ENCODE peak calls at places on chromosomes 13 and 19, in four cellular contexts. Y is esophagus muscularis mucosa, H is psoas muscle, I is pancreas. X is an unnamed sample. For H3K36me3, the result is how much of the 10 kb centered on the place peaks cover.

GRCh38 chr13:52383362-52383761 is 22.6 kb downstream of the THSD1 start:
- DNase-seq in Y (no peak), I (no peak), H (no peak), X (no peak)

GRCh38 chr19:52176574-52176973 is 5.2 kb upstream of the ZNF836 start:
- DNase-seq in I (no peak), H (no peak), Y (no peak), X (no peak)

GRCh38 chr19:45102481-45102880 is 9.5 kb downstream of the PPP1R37 start:
- DNase-seq in H (no peak), Y (no peak), I (no peak), X (no peak)

GRCh38 chr13:50449465-50449864 is 394.0 kb downstream of the DLEU7 start:
- DNase-seq in H (no peak), I (no peak), Y (no peak), X (no peak)

GRCh38 chr13:101545521-101545920 is 93.0 kb downstream of the ITGBL1 start:
- DNase-seq in I (no peak), Y (no peak), H (no peak), X (no peak)

GRCh38 chr13:24301911-24302310 is 7.5 kb upstream of the C1QTNF9 start:
- DNase-seq in I (no peak), H (no peak), Y (no peak), X (no peak)

GRCh38 chr19:47598407-47599349 is 10.3 kb upstream of the BICRA start:
- DNase-seq in I (no peak), H (peak), Y (peak), X (peak)

GRCh38 chr19:34368338-34368737 is 3.3 kb downstream of the GPI start:
- DNase-seq in I (no peak), H (no peak), Y (no peak), X (no peak)

GRCh38 chr13:42893346-42893745 is 98.7 kb downstream of the EPSTI1 start:
- DNase-seq in I (no peak), Y (no peak), H (no peak), X (no peak)

GRCh38 chr13:66774046-66774445 is 456.1 kb downstream of the PCDH9 start:
- DNase-seq in Y (no peak), H (no peak), I (no peak), X (no peak)

GRCh38 chr19:19549804-19550453 is 11.9 kb downstream of the CILP2 start:
- DNase-seq in I (no peak), H (no peak), Y (no peak), X (no peak)

GRCh38 chr13:46893820-46894533 is 2.9 kb downstream of the HTR2A start:
- DNase-seq in H (peak), Y (no peak), I (peak), X (no peak)

GRCh38 chr19:2422951-2423880 is 4.2 kb downstream of the TIMM13 start:
- DNase-seq in H (no peak), Y (no peak), I (peak), X (no peak)

GRCh38 chr19:57506163-57506562 is 6.4 kb downstream of the ZNF773 start:
- DNase-seq in I (no peak), H (no peak), Y (no peak), X (no peak)

GRCh38 chr13:79307866-79308298 is 98.2 kb downstream of the RBM26 start:
- DNase-seq in Y (no peak), I (no peak), H (no peak), X (no peak)

GRCh38 chr13:43852923-43853404 is 26.6 kb downstream of the CCDC122 start:
- DNase-seq in H (no peak), Y (no peak), I (no peak), X (no peak)

GRCh38 chr13:46664195-46664594 is 111.2 kb downstream of the LRCH1 start:
- DNase-seq in I (no peak), H (no peak), Y (no peak), X (no peak)

GRCh38 chr13:49044008-49044407 is 68.3 kb downstream of the FNDC3A start:
- DNase-seq in I (no peak), H (no peak), Y (no peak), X (no peak)

GRCh38 chr13:49046002-49046401 is 70.3 kb downstream of the FNDC3A start:
- DNase-seq in H (no peak), Y (no peak), I (no peak), X (no peak)

GRCh38 chr13:49044849-49045248 is 69.1 kb downstream of the FNDC3A start:
- DNase-seq in Y (no peak), I (no peak), H (no peak), X (no peak)

GRCh38 chr13:49042476-49042875 is 66.8 kb downstream of the FNDC3A start:
- DNase-seq in Y (no peak), H (no peak), I (no peak), X (no peak)

DNA sequence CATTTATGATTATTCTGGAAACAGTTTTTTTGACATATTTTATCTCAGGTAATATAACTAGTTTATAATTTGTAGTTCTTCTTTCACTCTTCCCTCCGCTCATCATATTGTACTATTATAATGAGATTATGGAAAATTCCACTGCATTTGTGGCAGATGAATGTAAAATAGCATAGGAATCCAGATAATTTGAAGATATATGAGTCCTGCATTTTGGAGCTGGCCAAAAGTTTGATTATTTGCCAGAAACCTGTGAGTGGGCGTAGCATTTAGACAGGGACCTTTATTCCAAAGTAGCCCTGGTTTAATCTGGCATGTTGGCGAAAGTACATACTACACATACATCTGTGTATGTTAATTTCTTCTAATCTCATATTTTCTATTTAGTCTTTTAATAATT is 65.2 kb downstream of the FNDC3A start:
- DNase-seq in Y (no peak), I (no peak), H (no peak), X (no peak)
- H3K36me3 ChIP-seq in Y (under half), I (under half), H (under half), X (under half)

GRCh38 chr19:15368798-15369593 is 10.6 kb downstream of the AKAP8 start:
- DNase-seq in H (no peak), Y (no peak), I (no peak), X (no peak)

GRCh38 chr19:15365264-15365663 is 14.3 kb downstream of the AKAP8 start:
- DNase-seq in H (no peak), I (no peak), Y (no peak), X (no peak)

GRCh38 chr19:15369594-15369891 is 10.0 kb downstream of the AKAP8 start:
- DNase-seq in H (no peak), I (no peak), Y (no peak), X (no peak)

GRCh38 chr19:15368051-15368632 is 11.4 kb downstream of the AKAP8 start:
- DNase-seq in Y (no peak), H (no peak), I (no peak), X (no peak)

GRCh38 chr19:15367439-15367838 is 12.1 kb downstream of the AKAP8 start:
- DNase-seq in Y (no peak), I (no peak), H (no peak), X (no peak)
- H3K36me3 ChIP-seq in Y (half or more), I (half or more), H (half or more), X (under half)

GRCh38 chr19:5644051-5644450 is 21.2 kb downstream of the SAFB start:
- DNase-seq in Y (no peak), H (no peak), I (no peak), X (no peak)

GRCh38 chr19:5641171-5641570 is 18.3 kb downstream of the SAFB start:
- DNase-seq in Y (no peak), I (no peak), H (no peak), X (no peak)

GRCh38 chr19:5645409-5645808 is 22.5 kb downstream of the SAFB start:
- DNase-seq in H (no peak), Y (no peak), I (no peak), X (no peak)

GRCh38 chr19:5642204-5642603 is 19.3 kb downstream of the SAFB start:
- DNase-seq in I (no peak), H (no peak), Y (no peak), X (no peak)

DNA sequence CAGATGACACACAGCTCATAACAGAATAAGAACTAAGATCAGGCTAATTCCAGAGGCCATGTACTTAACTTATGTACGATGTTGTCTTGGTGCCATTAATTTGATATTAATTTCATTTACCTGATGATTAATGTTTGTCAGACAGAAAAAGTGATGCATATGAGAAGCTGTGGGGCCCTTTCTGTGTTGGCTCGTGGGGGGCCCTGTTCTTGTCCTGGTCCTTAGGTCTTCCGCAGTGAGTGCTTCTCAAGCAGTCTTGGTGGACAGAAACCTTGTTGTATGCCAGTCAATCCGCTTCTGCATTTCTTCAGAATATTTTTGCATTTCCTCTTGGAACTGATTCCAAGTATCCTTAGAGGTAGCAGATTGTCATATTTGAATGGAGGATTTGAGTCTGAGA is 20.2 kb downstream of the SAFB start:
- DNase-seq in Y (no peak), H (no peak), I (no peak), X (no peak)
- H3K36me3 ChIP-seq in Y (under half), H (half or more), I (under half), X (under half)

DNA sequence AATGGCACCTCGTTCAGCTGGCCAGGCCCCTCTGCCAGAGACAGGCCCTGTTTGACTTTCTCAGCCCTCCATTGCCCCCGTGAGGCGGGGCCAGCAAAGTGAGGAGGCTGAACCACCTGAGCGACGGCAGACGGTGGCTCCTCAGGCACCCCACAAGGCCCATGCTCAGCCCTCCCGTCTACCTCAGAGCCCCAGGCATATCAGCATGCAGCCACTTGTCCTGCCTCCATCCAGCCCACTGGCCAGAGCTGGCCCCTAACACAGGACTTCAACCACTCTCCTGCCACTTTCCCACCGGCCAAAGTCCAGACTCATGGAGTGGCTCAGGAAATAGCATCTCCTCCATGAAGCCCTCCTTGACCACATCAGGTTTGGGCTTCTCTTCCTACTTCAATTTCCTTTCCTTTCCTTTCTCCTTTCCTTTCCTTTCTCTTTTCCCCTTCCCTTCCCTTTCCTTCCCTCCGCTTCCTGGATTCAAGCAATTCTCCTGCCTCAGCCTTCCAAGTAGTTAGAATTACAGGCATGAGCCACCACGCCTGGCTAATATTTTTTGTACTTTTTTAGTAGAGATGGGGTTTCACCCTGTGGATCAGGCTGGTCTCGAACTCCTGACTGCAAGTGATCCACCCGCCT is 9.3 kb downstream of the SLC7A10 start:
- DNase-seq in H (no peak), Y (no peak), I (no peak), X (no peak)
- H3K36me3 ChIP-seq in H (under half), Y (under half), I (under half), X (under half)

GRCh38 chr19:38656171-38656981 is 8.9 kb downstream of the ACTN4 start:
- DNase-seq in I (no peak), Y (no peak), H (no peak), X (no peak)
- H3K36me3 ChIP-seq in I (under half), Y (under half), H (under half), X (under half)

GRCh38 chr19:54554896-54555295 is 18.7 kb upstream of the LILRA2 start:
- DNase-seq in H (no peak), Y (no peak), I (no peak), X (no peak)

GRCh38 chr19:54551950-54552912 is 21.4 kb upstream of the LILRA2 start:
- DNase-seq in I (no peak), Y (peak), H (peak), X (no peak)

GRCh38 chr19:54551293-54551692 is 22.3 kb upstream of the LILRA2 start:
- DNase-seq in I (no peak), Y (peak), H (no peak), X (no peak)

GRCh38 chr19:54554006-54554405 is 19.6 kb upstream of the LILRA2 start:
- DNase-seq in Y (peak), H (no peak), I (no peak), X (no peak)

DNA sequence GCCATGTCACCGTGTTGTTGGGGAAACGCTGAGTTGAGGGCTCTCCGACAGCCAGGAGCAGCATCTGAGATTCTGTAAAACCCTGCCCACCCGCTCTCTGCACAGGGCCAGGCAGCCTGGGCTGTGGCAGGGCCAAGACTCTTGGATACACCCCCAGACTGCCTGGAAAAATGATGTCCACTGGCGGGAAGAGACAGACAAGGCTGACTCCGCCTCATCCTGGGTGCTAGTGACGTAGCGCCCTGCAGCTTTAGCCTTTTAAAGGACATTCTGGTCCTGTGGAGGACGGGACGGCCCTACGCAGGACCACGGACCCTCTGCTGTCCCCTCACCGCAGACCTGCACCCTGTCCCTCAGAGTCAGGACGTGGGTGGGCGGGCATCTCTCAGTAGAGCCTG is 20.7 kb upstream of the LILRA2 start:
- DNase-seq in I (no peak), Y (peak), H (no peak), X (no peak)
- H3K36me3 ChIP-seq in I (under half), Y (under half), H (under half), X (under half)

GRCh38 chr19:4416268-4416667 is 13.8 kb downstream of the CHAF1A start:
- DNase-seq in Y (no peak), I (no peak), H (no peak), X (no peak)
- H3K36me3 ChIP-seq in Y (under half), I (under half), H (under half), X (under half)

X was measured in BJ.